ENCODE peak calls at places on chromosomes 7 and 10, in four cellular contexts. One of them, this sample, is unnamed. For H3K4me1, the result is how much of the 10 kb centered on the place peaks cover.

GRCh38 chr7:3063016-3063753 is 19.5 kb upstream of the CARD11 start:
- ATAC-seq in right cardiac atrium: no peak
- ATAC-seq in heart left ventricle: no peak
- ATAC-seq in heart right ventricle: no peak
- ATAC-seq in this sample: no peak

GRCh38 chr10:50585921-50586739 is 37.6 kb downstream of the SGMS1 start:
- ATAC-seq in right cardiac atrium: peak
- ATAC-seq in heart left ventricle: no peak
- ATAC-seq in heart right ventricle: no peak
- ATAC-seq in this sample: peak

GRCh38 chr10:122102146-122102866 is 113.3 kb downstream of the TACC2 start:
- ATAC-seq in right cardiac atrium: no peak
- ATAC-seq in heart left ventricle: no peak
- ATAC-seq in heart right ventricle: no peak
- ATAC-seq in this sample: no peak

GRCh38 chr10:61215276-61215675 is 237.9 kb downstream of the TMEM26 start:
- ATAC-seq in right cardiac atrium: no peak
- ATAC-seq in heart left ventricle: no peak
- ATAC-seq in heart right ventricle: no peak
- ATAC-seq in this sample: no peak

GRCh38 chr7:23956769-23957556 is 246.9 kb downstream of the STK31 start:
- ATAC-seq in right cardiac atrium: no peak
- ATAC-seq in heart left ventricle: no peak
- ATAC-seq in heart right ventricle: no peak
- ATAC-seq in this sample: no peak

GRCh38 chr7:117597755-117598154 is 117.9 kb downstream of the CFTR start:
- ATAC-seq in right cardiac atrium: no peak
- ATAC-seq in heart left ventricle: no peak
- ATAC-seq in heart right ventricle: no peak
- ATAC-seq in this sample: no peak

GRCh38 chr7:128210036-128210347 is 31.1 kb upstream of the LEP start:
- ATAC-seq in right cardiac atrium: no peak
- ATAC-seq in heart left ventricle: no peak
- ATAC-seq in heart right ventricle: no peak
- ATAC-seq in this sample: no peak

GRCh38 chr10:78002541-78003284 is 26.6 kb downstream of the POLR3A start:
- ATAC-seq in right cardiac atrium: no peak
- ATAC-seq in heart left ventricle: no peak
- ATAC-seq in heart right ventricle: peak
- ATAC-seq in this sample: no peak

GRCh38 chr10:48431871-48432270 is 125.4 kb downstream of the MAPK8 start:
- ATAC-seq in right cardiac atrium: no peak
- ATAC-seq in heart left ventricle: no peak
- ATAC-seq in heart right ventricle: no peak
- ATAC-seq in this sample: no peak

GRCh38 chr10:114720685-114721278 is 62.7 kb upstream of the ABLIM1 start:
- ATAC-seq in right cardiac atrium: peak
- ATAC-seq in heart left ventricle: peak
- ATAC-seq in heart right ventricle: peak
- ATAC-seq in this sample: no peak

GRCh38 chr7:106291247-106291646 is 6.5 kb upstream of the NAMPT start:
- ATAC-seq in right cardiac atrium: no peak
- ATAC-seq in heart left ventricle: no peak
- ATAC-seq in heart right ventricle: no peak
- ATAC-seq in this sample: no peak

GRCh38 chr7:50142421-50143113 is 49.5 kb upstream of the ZPBP start:
- ATAC-seq in right cardiac atrium: no peak
- ATAC-seq in heart left ventricle: no peak
- ATAC-seq in heart right ventricle: no peak
- ATAC-seq in this sample: no peak

GRCh38 chr10:11177926-11178453 is 160.3 kb downstream of the CELF2 start:
- ATAC-seq in right cardiac atrium: peak
- ATAC-seq in heart left ventricle: peak
- ATAC-seq in heart right ventricle: peak
- ATAC-seq in this sample: no peak

GRCh38 chr10:44963772-44964633 is 4.4 kb downstream of the RASSF4 start:
- ATAC-seq in right cardiac atrium: peak
- ATAC-seq in heart left ventricle: peak
- ATAC-seq in heart right ventricle: peak
- ATAC-seq in this sample: peak

GRCh38 chr10:69202332-69202731 is 17.8 kb upstream of the HKDC1 start:
- ATAC-seq in right cardiac atrium: no peak
- ATAC-seq in heart left ventricle: no peak
- ATAC-seq in heart right ventricle: no peak
- ATAC-seq in this sample: no peak

GRCh38 chr10:22259280-22259679 is 41.5 kb upstream of the EBLN1 start:
- ATAC-seq in right cardiac atrium: no peak
- ATAC-seq in heart left ventricle: no peak
- ATAC-seq in heart right ventricle: no peak
- ATAC-seq in this sample: no peak

GRCh38 chr7:107338080-107338479 is 131.8 kb upstream of the GPR22 start:
- ATAC-seq in right cardiac atrium: no peak
- ATAC-seq in heart left ventricle: no peak
- ATAC-seq in heart right ventricle: no peak
- ATAC-seq in this sample: no peak

GRCh38 chr7:50226669-50227068 is 77.8 kb upstream of the IKZF1 start:
- ATAC-seq in right cardiac atrium: no peak
- ATAC-seq in heart left ventricle: no peak
- ATAC-seq in heart right ventricle: no peak
- ATAC-seq in this sample: no peak

DNA sequence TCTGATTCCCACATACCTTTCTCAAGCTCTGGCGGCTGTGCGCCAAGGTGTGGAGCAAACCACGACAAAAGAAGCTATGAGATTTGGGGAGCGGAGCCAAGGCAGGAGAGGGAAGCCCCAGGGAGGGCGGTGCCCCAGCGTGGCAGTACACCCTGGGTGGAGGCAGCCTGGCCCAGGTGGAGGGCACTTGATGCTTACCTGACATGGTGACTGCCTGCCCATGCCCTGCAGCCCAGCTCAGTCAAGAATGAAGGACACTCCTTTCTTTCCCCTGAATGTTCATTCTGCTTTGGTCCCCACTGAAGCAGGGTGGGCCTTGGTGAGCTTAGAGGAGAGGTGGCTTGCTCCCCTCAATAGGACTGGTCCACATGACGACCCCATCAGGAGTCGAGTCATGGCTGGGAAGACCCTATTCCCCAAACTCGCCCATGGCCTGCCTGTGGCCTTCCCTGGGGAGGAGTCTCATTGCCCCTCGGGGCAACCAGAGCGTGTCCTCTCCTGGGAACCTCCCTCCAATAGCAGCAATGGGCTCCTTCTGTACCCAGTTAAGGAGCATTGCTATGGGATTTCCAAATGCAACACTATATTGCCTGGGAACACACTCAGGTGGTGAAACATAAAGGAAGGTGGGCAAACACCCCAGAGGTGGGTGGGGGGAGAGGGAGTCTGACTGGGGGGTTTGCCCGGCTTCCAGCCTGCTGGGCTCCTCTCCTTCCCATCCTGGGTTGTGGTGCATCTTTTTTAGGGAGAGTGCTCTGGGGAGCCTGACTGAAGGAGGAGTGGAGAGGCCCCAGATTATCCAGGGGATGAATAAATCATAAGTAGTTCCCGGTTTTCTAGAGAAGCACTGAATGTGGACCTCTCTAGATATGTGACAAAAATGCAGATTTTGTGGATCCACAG is 22.7 kb downstream of the RAMP3 start:
- ATAC-seq in right cardiac atrium: no peak
- ATAC-seq in heart left ventricle: no peak
- ATAC-seq in heart right ventricle: no peak
- ATAC-seq in this sample: no peak
- H3K4me1 ChIP-seq in right cardiac atrium: under half
- H3K4me1 ChIP-seq in heart left ventricle: under half
- H3K4me1 ChIP-seq in heart right ventricle: under half
- H3K4me1 ChIP-seq in this sample: under half

DNA sequence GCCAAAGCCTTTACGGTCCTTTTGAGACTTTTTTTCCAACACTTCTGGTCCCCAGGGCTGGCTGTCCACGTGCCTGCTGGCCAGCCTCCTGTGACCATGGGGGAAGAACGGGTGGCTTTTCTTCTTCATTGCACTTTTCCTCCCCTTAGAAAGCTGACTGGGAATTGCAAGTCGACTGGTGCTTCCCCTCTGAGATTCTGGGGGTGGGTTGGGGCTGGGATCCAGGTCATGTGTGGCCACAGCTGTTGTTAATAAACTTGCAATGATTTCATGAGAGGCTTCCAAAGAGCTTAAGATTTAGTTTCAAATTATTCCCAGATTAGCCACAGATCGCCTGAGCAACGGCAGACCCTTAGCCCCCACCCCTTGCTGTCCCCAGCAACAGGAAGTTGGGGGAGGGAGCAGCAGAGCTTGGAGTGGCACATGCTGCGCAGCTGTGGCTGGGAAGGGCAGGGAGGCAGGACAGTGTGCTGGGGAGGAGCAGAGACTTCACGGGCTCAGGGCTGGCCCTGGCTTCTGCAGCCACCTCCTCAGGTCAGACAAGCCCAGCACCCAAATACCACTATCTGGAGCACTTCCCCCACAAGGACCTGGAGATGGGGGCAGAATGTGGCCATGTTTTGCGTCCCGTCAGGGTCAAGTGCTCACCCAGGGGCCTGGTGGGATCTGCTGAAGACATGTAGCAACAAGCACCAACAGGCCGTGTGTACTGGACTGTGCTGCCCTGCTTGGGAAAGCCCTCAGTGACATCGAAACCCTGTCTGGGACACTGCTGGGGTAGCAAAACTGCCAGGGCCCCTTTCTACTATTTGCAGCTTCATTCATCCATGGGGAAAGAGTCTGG is 147.1 kb downstream of the RNF216 start:
- ATAC-seq in right cardiac atrium: peak
- ATAC-seq in heart left ventricle: peak
- ATAC-seq in heart right ventricle: peak
- ATAC-seq in this sample: peak
- H3K4me1 ChIP-seq in right cardiac atrium: under half
- H3K4me1 ChIP-seq in heart left ventricle: under half
- H3K4me1 ChIP-seq in heart right ventricle: half or more
- H3K4me1 ChIP-seq in this sample: half or more

DNA sequence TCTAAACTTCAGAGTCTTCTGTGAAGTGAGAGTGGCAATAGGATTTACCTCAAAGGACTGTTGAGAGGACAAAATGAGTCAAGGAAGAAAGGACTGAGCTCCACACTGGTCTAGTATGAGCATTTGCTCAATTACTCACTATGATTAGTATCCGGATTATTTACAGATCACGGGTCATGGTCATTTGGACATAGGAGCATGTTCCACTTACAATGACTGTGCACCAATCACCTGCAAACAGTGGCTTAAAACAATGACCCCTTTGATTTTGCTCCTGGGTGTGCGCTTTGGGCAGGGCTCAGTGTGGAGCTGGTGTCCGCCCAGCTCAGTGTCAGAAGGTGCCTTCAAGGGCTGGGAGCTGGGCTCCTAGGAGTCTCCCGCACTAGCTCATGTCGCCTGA is 225.4 kb downstream of the TCERG1L start:
- ATAC-seq in right cardiac atrium: no peak
- ATAC-seq in heart left ventricle: no peak
- ATAC-seq in heart right ventricle: no peak
- ATAC-seq in this sample: no peak
- H3K4me1 ChIP-seq in right cardiac atrium: under half
- H3K4me1 ChIP-seq in heart left ventricle: under half
- H3K4me1 ChIP-seq in heart right ventricle: under half
- H3K4me1 ChIP-seq in this sample: under half

GRCh38 chr10:31032515-31033132 is 959 bp upstream of the ZNF438 start:
- ATAC-seq in right cardiac atrium: no peak
- ATAC-seq in heart left ventricle: no peak
- ATAC-seq in heart right ventricle: no peak
- ATAC-seq in this sample: no peak

GRCh38 chr10:31030216-31030615 is 1.4 kb downstream of the ZNF438 start:
- ATAC-seq in right cardiac atrium: no peak
- ATAC-seq in heart left ventricle: no peak
- ATAC-seq in heart right ventricle: no peak
- ATAC-seq in this sample: no peak

GRCh38 chr10:31031205-31031665 is 430 bp downstream of the ZNF438 start:
- ATAC-seq in right cardiac atrium: peak
- ATAC-seq in heart left ventricle: peak
- ATAC-seq in heart right ventricle: peak
- ATAC-seq in this sample: peak

GRCh38 chr10:31031666-31032514 is at the start of gene ZNF438:
- ATAC-seq in right cardiac atrium: peak
- ATAC-seq in heart left ventricle: peak
- ATAC-seq in heart right ventricle: peak
- ATAC-seq in this sample: peak

DNA sequence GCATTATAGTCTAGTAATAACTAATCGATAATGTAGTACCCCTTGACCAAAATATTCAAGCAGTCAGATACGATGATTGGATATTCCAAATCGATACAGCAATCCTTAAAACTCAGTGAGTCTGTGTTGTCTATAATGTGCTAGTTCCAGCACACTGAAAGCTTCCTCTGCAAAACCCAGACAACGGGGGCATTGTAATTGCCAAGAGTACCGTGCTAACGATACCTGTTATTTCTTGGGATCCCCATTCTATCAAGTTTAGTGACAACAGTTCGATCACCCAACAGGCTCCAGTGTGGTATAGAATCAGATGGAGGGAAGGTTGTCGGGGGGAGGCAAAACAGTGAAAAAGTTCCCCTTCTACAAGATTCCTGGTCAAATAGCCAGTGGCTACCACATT is 865 bp downstream of the ZNF438 start:
- ATAC-seq in right cardiac atrium: no peak
- ATAC-seq in heart left ventricle: no peak
- ATAC-seq in heart right ventricle: no peak
- ATAC-seq in this sample: no peak
- H3K4me1 ChIP-seq in right cardiac atrium: under half
- H3K4me1 ChIP-seq in heart left ventricle: under half
- H3K4me1 ChIP-seq in heart right ventricle: under half
- H3K4me1 ChIP-seq in this sample: under half

GRCh38 chr10:101833466-101833865 is 10.1 kb downstream of the KCNIP2 start:
- ATAC-seq in right cardiac atrium: no peak
- ATAC-seq in heart left ventricle: no peak
- ATAC-seq in heart right ventricle: no peak
- ATAC-seq in this sample: no peak
- H3K4me1 ChIP-seq in right cardiac atrium: under half
- H3K4me1 ChIP-seq in heart left ventricle: under half
- H3K4me1 ChIP-seq in heart right ventricle: under half
- H3K4me1 ChIP-seq in this sample: under half

GRCh38 chr7:116225860-116226259 is 15.5 kb downstream of the TES start:
- ATAC-seq in right cardiac atrium: no peak
- ATAC-seq in heart left ventricle: no peak
- ATAC-seq in heart right ventricle: no peak
- ATAC-seq in this sample: no peak

GRCh38 chr7:116222501-116222900 is 12.2 kb downstream of the TES start:
- ATAC-seq in right cardiac atrium: no peak
- ATAC-seq in heart left ventricle: no peak
- ATAC-seq in heart right ventricle: no peak
- ATAC-seq in this sample: no peak

GRCh38 chr7:116224492-116225098 is 14.3 kb downstream of the TES start:
- ATAC-seq in right cardiac atrium: no peak
- ATAC-seq in heart left ventricle: no peak
- ATAC-seq in heart right ventricle: no peak
- ATAC-seq in this sample: no peak

GRCh38 chr7:116226664-116227063 is 16.3 kb downstream of the TES start:
- ATAC-seq in right cardiac atrium: no peak
- ATAC-seq in heart left ventricle: no peak
- ATAC-seq in heart right ventricle: no peak
- ATAC-seq in this sample: no peak

GRCh38 chr7:116223598-116223997 is 13.3 kb downstream of the TES start:
- ATAC-seq in right cardiac atrium: no peak
- ATAC-seq in heart left ventricle: no peak
- ATAC-seq in heart right ventricle: no peak
- ATAC-seq in this sample: no peak
- H3K4me1 ChIP-seq in right cardiac atrium: under half
- H3K4me1 ChIP-seq in heart left ventricle: under half
- H3K4me1 ChIP-seq in heart right ventricle: under half
- H3K4me1 ChIP-seq in this sample: under half